ENCODE peak calls at places on chromosomes 3 and 15, in eight cellular contexts. K, H, R, C, W, J, T and S are unnamed samples.

GRCh38 chr3:127349501-127350171 is 61.8 kb upstream of the PRR20G start:
- DNase-seq in K (no peak), H (no peak), R (no peak), C (no peak), W (no peak), J (no peak), T (no peak), S (no peak)

GRCh38 chr3:14876942-14877341 is 58.2 kb downstream of the FGD5 start:
- DNase-seq in K (peak), H (no peak), R (peak), C (no peak), W (peak), J (no peak), T (no peak), S (no peak)

GRCh38 chr15:74302821-74303359 is 64.6 kb downstream of the CYP11A1 start:
- DNase-seq in K (no peak), H (peak), R (no peak), C (no peak), W (no peak), J (peak), T (no peak), S (no peak)

GRCh38 chr3:87246662-87247061 is 19.6 kb downstream of the CHMP2B start:
- DNase-seq in K (no peak), H (no peak), R (no peak), C (no peak), W (peak), J (no peak), T (no peak), S (peak)

GRCh38 chr3:71022552-71023335 is 560.8 kb downstream of the FOXP1 start:
- DNase-seq in K (no peak), H (peak), R (no peak), C (peak), W (peak), J (no peak), T (no peak), S (peak)

GRCh38 chr3:188446791-188447190 is 292.8 kb downstream of the LPP start:
- DNase-seq in K (no peak), H (no peak), R (no peak), C (no peak), W (no peak), J (no peak), T (no peak), S (no peak)

GRCh38 chr3:180594631-180595348 is 7.2 kb upstream of the TTC14 start:
- DNase-seq in K (no peak), H (no peak), R (no peak), C (peak), W (peak), J (no peak), T (no peak), S (peak)

GRCh38 chr3:47482411-47482810 is 6.7 kb upstream of the SCAP start:
- DNase-seq in K (no peak), H (no peak), R (no peak), C (no peak), W (no peak), J (no peak), T (no peak), S (peak)

GRCh38 chr3:37709946-37710345 is 151.7 kb upstream of the CTDSPL start:
- DNase-seq in K (no peak), H (no peak), R (no peak), C (no peak), W (no peak), J (no peak), T (no peak), S (no peak)

GRCh38 chr3:139935866-139936817 is 1.2 kb downstream of the CLSTN2 start:
- DNase-seq in K (peak), H (peak), R (no peak), C (no peak), W (no peak), J (no peak), T (no peak), S (no peak)

GRCh38 chr15:40964634-40965033 is 11.4 kb downstream of the CHAC1 start:
- DNase-seq in K (no peak), H (no peak), R (no peak), C (no peak), W (no peak), J (no peak), T (no peak), S (no peak)

GRCh38 chr3:185549111-185549510 is 3.3 kb downstream of the LIPH start:
- DNase-seq in K (peak), H (no peak), R (peak), C (peak), W (peak), J (no peak), T (peak), S (peak)

GRCh38 chr15:27254016-27254415 is 283.0 kb downstream of the GABRG3 start:
- DNase-seq in K (no peak), H (no peak), R (no peak), C (no peak), W (no peak), J (no peak), T (no peak), S (no peak)

GRCh38 chr15:100681335-100681746 is 79.0 kb downstream of the ASB7 start:
- DNase-seq in K (no peak), H (no peak), R (no peak), C (no peak), W (peak), J (no peak), T (no peak), S (no peak)

GRCh38 chr3:72791132-72791531 is 57.1 kb downstream of the SHQ1 start:
- DNase-seq in K (no peak), H (no peak), R (no peak), C (no peak), W (peak), J (no peak), T (no peak), S (peak)

GRCh38 chr15:45549831-45550230 is 27.3 kb upstream of the SLC30A4 start:
- DNase-seq in K (peak), H (no peak), R (no peak), C (peak), W (peak), J (no peak), T (peak), S (peak)

GRCh38 chr3:27714692-27715453 is 7.2 kb downstream of the EOMES start:
- DNase-seq in K (no peak), H (peak), R (no peak), C (no peak), W (no peak), J (no peak), T (no peak), S (no peak)

GRCh38 chr3:171712168-171712938 is 97.9 kb downstream of the PLD1 start:
- DNase-seq in K (peak), H (no peak), R (no peak), C (peak), W (peak), J (no peak), T (peak), S (peak)

GRCh38 chr3:72973031-72973723 is 23.4 kb upstream of the PPP4R2 start:
- DNase-seq in K (no peak), H (no peak), R (no peak), C (peak), W (no peak), J (no peak), T (no peak), S (peak)

GRCh38 chr15:25242166-25242879 is 196.5 kb downstream of the UBE3A start:
- DNase-seq in K (no peak), H (peak), R (no peak), C (no peak), W (no peak), J (no peak), T (no peak), S (no peak)

GRCh38 chr3:196284396-196284795 is 3.1 kb downstream of the PCYT1A start:
- DNase-seq in K (no peak), H (no peak), R (no peak), C (peak), W (peak), J (no peak), T (no peak), S (no peak)

GRCh38 chr3:147393261-147393964 is 12.9 kb downstream of the ZIC4 start:
- DNase-seq in K (no peak), H (peak), R (no peak), C (no peak), W (no peak), J (no peak), T (no peak), S (no peak)

GRCh38 chr15:36008719-36009118 is 462.8 kb upstream of the DPH6 start:
- DNase-seq in K (no peak), H (no peak), R (no peak), C (no peak), W (no peak), J (no peak), T (no peak), S (no peak)

GRCh38 chr3:184813357-184813756 is 1.4 kb downstream of the VPS8 start:
- DNase-seq in K (no peak), H (no peak), R (no peak), C (no peak), W (no peak), J (no peak), T (no peak), S (no peak)

GRCh38 chr3:34206996-34207395 is 408.6 kb downstream of the PDCD6IP start:
- DNase-seq in K (peak), H (no peak), R (peak), C (peak), W (no peak), J (no peak), T (peak), S (peak)

GRCh38 chr3:16311960-16312451 is 47.0 kb downstream of the OXNAD1 start:
- DNase-seq in K (no peak), H (no peak), R (no peak), C (no peak), W (peak), J (peak), T (no peak), S (peak)

GRCh38 chr15:76064375-76064774 is 4.6 kb downstream of the TMEM266 start:
- DNase-seq in K (no peak), H (no peak), R (no peak), C (no peak), W (no peak), J (no peak), T (no peak), S (no peak)

GRCh38 chr3:50068134-50068533 is 20.6 kb upstream of the RBM5 start:
- DNase-seq in K (peak), H (no peak), R (peak), C (peak), W (no peak), J (no peak), T (peak), S (peak)

GRCh38 chr3:98733055-98733777 is 29.9 kb upstream of the ST3GAL6 start:
- DNase-seq in K (no peak), H (peak), R (no peak), C (no peak), W (no peak), J (peak), T (no peak), S (peak)

GRCh38 chr3:150110097-150110496 is 139.4 kb upstream of the PFN2 start:
- DNase-seq in K (no peak), H (no peak), R (no peak), C (no peak), W (no peak), J (no peak), T (no peak), S (no peak)

GRCh38 chr15:61069369-61070075 is 159.6 kb downstream of the RORA start:
- DNase-seq in K (no peak), H (no peak), R (no peak), C (peak), W (peak), J (no peak), T (no peak), S (no peak)

GRCh38 chr15:92807971-92808571 is 92.1 kb upstream of the CHD2 start:
- DNase-seq in K (no peak), H (no peak), R (no peak), C (no peak), W (peak), J (no peak), T (no peak), S (peak)

GRCh38 chr3:194561306-194561974 is 71.8 kb downstream of the TMEM44 start:
- DNase-seq in K (no peak), H (no peak), R (no peak), C (peak), W (peak), J (no peak), T (peak), S (peak)

GRCh38 chr15:68271854-68272471 is 5.6 kb upstream of the FEM1B start:
- DNase-seq in K (peak), H (no peak), R (peak), C (peak), W (peak), J (no peak), T (no peak), S (peak)

GRCh38 chr15:49370782-49371181 is 52.3 kb upstream of the FGF7 start:
- DNase-seq in K (peak), H (no peak), R (no peak), C (peak), W (peak), J (no peak), T (no peak), S (peak)